ENCODE peak calls at places on chromosomes 5 and 9, in four cellular contexts. W is stimulated activated CD8-positive, alpha-beta memory T cell treated with anti-CD3 and anti-CD28 coated beads, Interleukin-15, amount 100 ng/mL, for 24 hours; E is CD4-positive, alpha-beta memory T cell; M is fibroblast of lung. F is an unnamed sample.
A peak's percentile ranks its signal among the peaks of the same experiment; 100 is the strongest.

GRCh38 chr9:98168952-98169488 is 23.4 kb downstream of the CORO2A start:
- DNase-seq in M (peak; percentile 22), E (peak; percentile 25), W (no peak), F (no peak)

GRCh38 chr9:94112716-94113465 is 28.6 kb downstream of the PTPDC1 start:
- DNase-seq in M (no peak), E (no peak), W (no peak), F (no peak)

GRCh38 chr9:91032056-91032455 is 230.4 kb downstream of the SYK start:
- DNase-seq in W (no peak), M (no peak), E (no peak), F (no peak)

GRCh38 chr5:124633209-124633608 is 113.2 kb downstream of the ZNF608 start:
- DNase-seq in E (no peak), M (no peak), W (no peak), F (no peak)

GRCh38 chr5:150554857-150555256 is 46.9 kb downstream of the NDST1 start:
- DNase-seq in W (no peak), M (no peak), E (no peak), F (no peak)

GRCh38 chr9:95150903-95151302 is 166.6 kb downstream of the FANCC start:
- DNase-seq in E (no peak), M (no peak), W (no peak), F (no peak)

GRCh38 chr5:151880304-151880703 is 44.3 kb downstream of the GLRA1 start:
- DNase-seq in E (no peak), M (no peak), W (no peak), F (no peak)

GRCh38 chr9:85960688-85961093 is 19.7 kb downstream of the NAA35 start:
- DNase-seq in M (peak; percentile 38), W (no peak), E (no peak), F (no peak)

GRCh38 chr9:128607642-128608350 is 48.9 kb downstream of the DYNC2I2 start:
- DNase-seq in M (peak; percentile 30), E (no peak), W (no peak), F (peak; percentile 95)

GRCh38 chr5:115068239-115069086 is 101.2 kb downstream of the TRIM36 start:
- DNase-seq in M (peak; percentile 24), E (peak; percentile 4), W (no peak), F (peak; percentile 24)